ENCODE peak calls at places on chromosome 21, in six cellular contexts. One of them, this sample, is unnamed. For H3K9me3 and H3K27me3, the result is how much of the 10 kb centered on the place peaks cover.

GRCh38 chr21:41466024-41466820 is 40.2 kb downstream of the MX1 start:
- DNase-seq in naive thymus-derived CD4-positive, alpha-beta T cell: no peak
- DNase-seq in fibroblast of lung: peak
- DNase-seq in thoracic aorta: no peak
- DNase-seq in colonic mucosa: no peak
- DNase-seq in right atrium auricular region: no peak
- DNase-seq in this sample: no peak

GRCh38 chr21:29621525-29621924 is 318.3 kb downstream of the GRIK1 start:
- DNase-seq in thoracic aorta: no peak
- DNase-seq in fibroblast of lung: no peak
- DNase-seq in right atrium auricular region: no peak
- DNase-seq in colonic mucosa: no peak
- DNase-seq in naive thymus-derived CD4-positive, alpha-beta T cell: no peak
- DNase-seq in this sample: no peak

GRCh38 chr21:15788847-15789548 is 59.2 kb downstream of the USP25 start:
- DNase-seq in fibroblast of lung: peak
- DNase-seq in thoracic aorta: no peak
- DNase-seq in naive thymus-derived CD4-positive, alpha-beta T cell: no peak
- DNase-seq in right atrium auricular region: no peak
- DNase-seq in colonic mucosa: no peak
- DNase-seq in this sample: no peak

GRCh38 chr21:26846036-26846931 is 1.1 kb upstream of the ADAMTS1 start:
- DNase-seq in thoracic aorta: peak
- DNase-seq in naive thymus-derived CD4-positive, alpha-beta T cell: no peak
- DNase-seq in fibroblast of lung: peak
- DNase-seq in colonic mucosa: peak
- DNase-seq in right atrium auricular region: peak
- DNase-seq in this sample: peak

GRCh38 chr21:17196619-17197018 is 316.2 kb upstream of the CXADR start:
- DNase-seq in fibroblast of lung: no peak
- DNase-seq in thoracic aorta: no peak
- DNase-seq in colonic mucosa: no peak
- DNase-seq in naive thymus-derived CD4-positive, alpha-beta T cell: no peak
- DNase-seq in right atrium auricular region: no peak
- DNase-seq in this sample: no peak

GRCh38 chr21:16071082-16071481 is 341.3 kb downstream of the USP25 start:
- DNase-seq in naive thymus-derived CD4-positive, alpha-beta T cell: no peak
- DNase-seq in thoracic aorta: no peak
- DNase-seq in right atrium auricular region: no peak
- DNase-seq in colonic mucosa: no peak
- DNase-seq in fibroblast of lung: peak
- DNase-seq in this sample: peak

GRCh38 chr21:35222021-35222420 is 172.9 kb upstream of the RUNX1 start:
- DNase-seq in colonic mucosa: no peak
- DNase-seq in fibroblast of lung: peak
- DNase-seq in right atrium auricular region: no peak
- DNase-seq in thoracic aorta: no peak
- DNase-seq in naive thymus-derived CD4-positive, alpha-beta T cell: no peak
- DNase-seq in this sample: no peak

GRCh38 chr21:14879458-14879857 is 185.3 kb downstream of the NRIP1 start:
- DNase-seq in thoracic aorta: no peak
- DNase-seq in right atrium auricular region: no peak
- DNase-seq in fibroblast of lung: no peak
- DNase-seq in naive thymus-derived CD4-positive, alpha-beta T cell: no peak
- DNase-seq in colonic mucosa: no peak
- DNase-seq in this sample: no peak

GRCh38 chr21:41877901-41878830 is 978 bp downstream of the PRDM15 start:
- DNase-seq in colonic mucosa: peak
- DNase-seq in fibroblast of lung: peak
- DNase-seq in naive thymus-derived CD4-positive, alpha-beta T cell: peak
- DNase-seq in right atrium auricular region: no peak
- DNase-seq in thoracic aorta: no peak
- DNase-seq in this sample: no peak

GRCh38 chr21:26572668-26573381 is at the start of gene CYYR1:
- DNase-seq in naive thymus-derived CD4-positive, alpha-beta T cell: no peak
- DNase-seq in thoracic aorta: no peak
- DNase-seq in colonic mucosa: no peak
- DNase-seq in fibroblast of lung: peak
- DNase-seq in right atrium auricular region: no peak
- DNase-seq in this sample: peak

GRCh38 chr21:39676054-39676771 is 63.5 kb downstream of the B3GALT5 start:
- DNase-seq in thoracic aorta: no peak
- DNase-seq in naive thymus-derived CD4-positive, alpha-beta T cell: no peak
- DNase-seq in fibroblast of lung: peak
- DNase-seq in colonic mucosa: no peak
- DNase-seq in right atrium auricular region: no peak
- DNase-seq in this sample: no peak

GRCh38 chr21:29470397-29470796 is 171.7 kb downstream of the BACH1 start:
- DNase-seq in thoracic aorta: no peak
- DNase-seq in fibroblast of lung: peak
- DNase-seq in right atrium auricular region: no peak
- DNase-seq in colonic mucosa: no peak
- DNase-seq in naive thymus-derived CD4-positive, alpha-beta T cell: no peak
- DNase-seq in this sample: no peak

GRCh38 chr21:39348355-39349210 is at the start of gene HMGN1:
- DNase-seq in right atrium auricular region: peak
- DNase-seq in fibroblast of lung: peak
- DNase-seq in thoracic aorta: peak
- DNase-seq in naive thymus-derived CD4-positive, alpha-beta T cell: peak
- DNase-seq in colonic mucosa: peak
- DNase-seq in this sample: peak

DNA sequence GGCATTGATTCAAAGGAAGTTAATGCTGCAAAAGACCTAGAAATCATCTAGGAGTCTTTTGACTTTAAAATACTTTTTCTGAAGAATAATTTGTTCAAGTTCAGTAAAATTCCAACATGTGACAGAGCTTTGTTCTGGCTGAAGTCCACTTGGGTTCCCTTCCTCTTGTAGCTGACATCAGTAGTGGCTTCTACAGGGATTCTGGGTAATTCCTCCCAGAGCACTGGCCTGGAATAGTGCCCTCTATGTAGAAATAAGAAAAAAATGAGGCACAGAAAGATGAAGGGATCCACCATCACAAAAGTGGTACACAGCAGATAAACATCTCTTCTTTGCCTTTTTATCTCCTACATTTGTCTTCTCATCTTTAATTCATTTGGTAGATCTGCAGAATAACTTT is 548.1 kb downstream of the LTN1 start:
- DNase-seq in thoracic aorta: no peak
- DNase-seq in colonic mucosa: no peak
- DNase-seq in fibroblast of lung: peak
- DNase-seq in right atrium auricular region: no peak
- DNase-seq in naive thymus-derived CD4-positive, alpha-beta T cell: no peak
- DNase-seq in this sample: no peak
- H3K9me3 ChIP-seq in thoracic aorta: under half
- H3K9me3 ChIP-seq in colonic mucosa: under half
- H3K9me3 ChIP-seq in fibroblast of lung: under half
- H3K9me3 ChIP-seq in right atrium auricular region: under half
- H3K9me3 ChIP-seq in naive thymus-derived CD4-positive, alpha-beta T cell: under half
- H3K9me3 ChIP-seq in this sample: under half

GRCh38 chr21:36692844-36693143 is 6.1 kb upstream of the SIM2 start:
- DNase-seq in thoracic aorta: no peak
- DNase-seq in naive thymus-derived CD4-positive, alpha-beta T cell: no peak
- DNase-seq in colonic mucosa: no peak
- DNase-seq in right atrium auricular region: no peak
- DNase-seq in fibroblast of lung: no peak
- DNase-seq in this sample: no peak

GRCh38 chr21:36690637-36691538 is 8.0 kb upstream of the SIM2 start:
- DNase-seq in colonic mucosa: no peak
- DNase-seq in fibroblast of lung: no peak
- DNase-seq in naive thymus-derived CD4-positive, alpha-beta T cell: no peak
- DNase-seq in thoracic aorta: no peak
- DNase-seq in right atrium auricular region: no peak
- DNase-seq in this sample: peak

GRCh38 chr21:36693144-36694040 is 5.5 kb upstream of the SIM2 start:
- DNase-seq in fibroblast of lung: no peak
- DNase-seq in thoracic aorta: no peak
- DNase-seq in colonic mucosa: no peak
- DNase-seq in naive thymus-derived CD4-positive, alpha-beta T cell: no peak
- DNase-seq in right atrium auricular region: no peak
- DNase-seq in this sample: no peak

GRCh38 chr21:36691539-36692124 is 7.3 kb upstream of the SIM2 start:
- DNase-seq in thoracic aorta: no peak
- DNase-seq in fibroblast of lung: no peak
- DNase-seq in colonic mucosa: no peak
- DNase-seq in right atrium auricular region: no peak
- DNase-seq in naive thymus-derived CD4-positive, alpha-beta T cell: no peak
- DNase-seq in this sample: no peak

DNA sequence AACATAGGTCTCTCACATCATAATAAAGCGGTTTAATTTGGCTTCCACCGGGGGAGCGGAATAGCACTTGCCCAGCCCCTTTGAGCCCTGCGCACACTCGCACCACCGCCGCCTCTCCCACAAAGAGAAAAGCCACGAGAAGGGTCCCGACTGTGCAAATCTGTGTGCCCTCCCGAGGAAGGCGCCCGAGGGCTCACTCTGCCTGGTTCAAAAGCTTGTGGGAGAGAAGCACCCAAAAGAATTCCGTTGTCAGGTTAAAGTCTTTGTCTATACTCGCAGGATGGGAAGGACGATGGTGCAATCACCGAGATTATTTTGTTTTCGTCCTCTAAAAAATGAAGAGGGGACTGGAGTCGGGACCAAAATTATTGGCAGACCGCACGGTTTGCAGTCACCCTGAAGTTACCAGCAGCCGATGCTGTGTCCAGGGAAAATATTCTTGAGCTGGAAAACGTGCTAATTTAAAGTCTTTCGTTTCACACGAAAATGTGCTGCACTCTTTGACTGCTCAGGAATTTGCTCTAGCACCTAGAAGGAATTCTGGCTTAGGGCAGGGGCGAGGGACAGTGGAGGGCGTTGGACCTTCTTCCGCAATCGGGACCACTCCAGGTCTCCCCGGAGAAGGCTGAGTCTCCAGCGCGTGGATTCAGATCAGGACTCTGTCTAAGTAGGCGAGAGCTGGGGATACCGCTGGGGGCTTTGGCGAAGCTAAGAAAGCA is 6.6 kb upstream of the SIM2 start:
- DNase-seq in colonic mucosa: no peak
- DNase-seq in fibroblast of lung: no peak
- DNase-seq in right atrium auricular region: no peak
- DNase-seq in naive thymus-derived CD4-positive, alpha-beta T cell: no peak
- DNase-seq in thoracic aorta: no peak
- DNase-seq in this sample: no peak
- H3K4me3 ChIP-seq in colonic mucosa: no peak
- H3K4me3 ChIP-seq in fibroblast of lung: no peak
- H3K4me3 ChIP-seq in right atrium auricular region: no peak
- H3K4me3 ChIP-seq in naive thymus-derived CD4-positive, alpha-beta T cell: no peak
- H3K4me3 ChIP-seq in thoracic aorta: no peak
- H3K4me3 ChIP-seq in this sample: peak

DNA sequence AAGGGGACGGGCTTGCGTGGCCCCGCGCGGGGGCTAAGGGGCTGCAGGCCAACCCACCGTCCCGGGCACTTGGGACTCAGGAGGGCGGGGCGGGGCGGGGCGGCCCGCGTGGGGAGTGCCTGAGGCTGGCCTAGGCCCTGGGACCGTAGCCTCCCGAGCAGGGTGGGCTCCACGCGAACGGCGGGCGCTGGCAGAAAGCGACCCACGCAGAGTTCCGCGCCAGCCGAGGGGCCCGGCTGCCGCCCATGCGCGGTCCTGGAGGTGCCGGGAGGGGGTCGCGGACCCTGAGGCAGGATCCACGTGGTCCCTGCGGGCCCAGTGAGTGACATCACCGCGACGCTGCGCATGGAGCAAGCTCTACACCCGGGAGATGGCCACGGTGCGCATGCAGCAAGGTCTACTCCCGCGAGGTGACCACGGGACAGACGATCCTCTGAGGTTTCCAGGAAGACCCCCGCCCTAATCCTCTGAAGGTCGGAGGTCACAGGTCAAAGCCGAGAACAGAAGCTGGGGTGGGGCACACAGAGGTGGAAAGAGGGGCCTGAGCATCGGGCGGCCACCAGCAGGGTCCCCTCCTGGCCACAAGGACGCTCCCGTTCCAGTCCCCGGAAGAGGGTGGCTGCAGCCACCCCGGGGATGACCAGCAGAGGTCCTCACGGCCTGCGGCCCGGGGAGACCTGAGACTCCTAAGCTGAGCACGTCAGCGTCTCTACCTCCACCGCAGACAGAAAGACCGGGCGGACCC is 13.5 kb upstream of the SLC19A1 start:
- DNase-seq in naive thymus-derived CD4-positive, alpha-beta T cell: no peak
- DNase-seq in right atrium auricular region: peak
- DNase-seq in fibroblast of lung: peak
- DNase-seq in thoracic aorta: no peak
- DNase-seq in colonic mucosa: peak
- DNase-seq in this sample: peak
- H3K27me3 ChIP-seq in naive thymus-derived CD4-positive, alpha-beta T cell: under half
- H3K27me3 ChIP-seq in right atrium auricular region: under half
- H3K27me3 ChIP-seq in fibroblast of lung: under half
- H3K27me3 ChIP-seq in thoracic aorta: under half
- H3K27me3 ChIP-seq in colonic mucosa: under half
- H3K27me3 ChIP-seq in this sample: under half

GRCh38 chr21:33334824-33335223 is 10.1 kb downstream of the IFNAR1 start:
- DNase-seq in thoracic aorta: no peak
- DNase-seq in colonic mucosa: no peak
- DNase-seq in fibroblast of lung: no peak
- DNase-seq in naive thymus-derived CD4-positive, alpha-beta T cell: no peak
- DNase-seq in right atrium auricular region: no peak
- DNase-seq in this sample: no peak

GRCh38 chr21:33330726-33331125 is 6.0 kb downstream of the IFNAR1 start:
- DNase-seq in colonic mucosa: no peak
- DNase-seq in right atrium auricular region: no peak
- DNase-seq in thoracic aorta: no peak
- DNase-seq in fibroblast of lung: no peak
- DNase-seq in naive thymus-derived CD4-positive, alpha-beta T cell: no peak
- DNase-seq in this sample: no peak

GRCh38 chr21:33334191-33334590 is 9.4 kb downstream of the IFNAR1 start:
- DNase-seq in naive thymus-derived CD4-positive, alpha-beta T cell: no peak
- DNase-seq in right atrium auricular region: no peak
- DNase-seq in colonic mucosa: no peak
- DNase-seq in thoracic aorta: no peak
- DNase-seq in fibroblast of lung: no peak
- DNase-seq in this sample: no peak

GRCh38 chr21:33327792-33328433 is 3.1 kb downstream of the IFNAR1 start:
- DNase-seq in thoracic aorta: no peak
- DNase-seq in fibroblast of lung: no peak
- DNase-seq in naive thymus-derived CD4-positive, alpha-beta T cell: no peak
- DNase-seq in colonic mucosa: no peak
- DNase-seq in right atrium auricular region: no peak
- DNase-seq in this sample: no peak

GRCh38 chr21:33332143-33332542 is 7.4 kb downstream of the IFNAR1 start:
- DNase-seq in right atrium auricular region: no peak
- DNase-seq in fibroblast of lung: no peak
- DNase-seq in naive thymus-derived CD4-positive, alpha-beta T cell: no peak
- DNase-seq in thoracic aorta: no peak
- DNase-seq in colonic mucosa: no peak
- DNase-seq in this sample: no peak
- H3K9me3 ChIP-seq in right atrium auricular region: under half
- H3K9me3 ChIP-seq in fibroblast of lung: under half
- H3K9me3 ChIP-seq in naive thymus-derived CD4-positive, alpha-beta T cell: under half
- H3K9me3 ChIP-seq in thoracic aorta: under half
- H3K9me3 ChIP-seq in colonic mucosa: under half
- H3K9me3 ChIP-seq in this sample: under half

GRCh38 chr21:33069645-33069993 is 322 bp upstream of the OLIG1 start:
- DNase-seq in right atrium auricular region: no peak
- DNase-seq in colonic mucosa: no peak
- DNase-seq in fibroblast of lung: no peak
- DNase-seq in thoracic aorta: no peak
- DNase-seq in naive thymus-derived CD4-positive, alpha-beta T cell: no peak
- DNase-seq in this sample: no peak
- H3K4me3 ChIP-seq in right atrium auricular region: no peak
- H3K4me3 ChIP-seq in colonic mucosa: peak
- H3K4me3 ChIP-seq in fibroblast of lung: no peak
- H3K4me3 ChIP-seq in thoracic aorta: peak
- H3K4me3 ChIP-seq in naive thymus-derived CD4-positive, alpha-beta T cell: no peak
- H3K4me3 ChIP-seq in this sample: no peak

This sample was measured in MG63.